ENCODE peak calls at places on chromosomes 1 and 21, in five cellular contexts. One of them, this sample, is unnamed.

GRCh38 chr1:226654046-226654445 is 85.0 kb downstream of the ITPKB start:
- DNase-seq in HFF-Myc: no peak
- DNase-seq in NCI-H774: no peak
- DNase-seq in RKO: no peak
- DNase-seq in AG08396: peak
- DNase-seq in this sample: no peak

GRCh38 chr1:8597455-8597854 is 220.0 kb downstream of the RERE start:
- DNase-seq in NCI-H774: no peak
- DNase-seq in AG08396: peak
- DNase-seq in HFF-Myc: no peak
- DNase-seq in RKO: no peak
- DNase-seq in this sample: no peak

GRCh38 chr1:192225713-192226112 is 67.5 kb downstream of the RGS18 start:
- DNase-seq in RKO: no peak
- DNase-seq in NCI-H774: no peak
- DNase-seq in HFF-Myc: peak
- DNase-seq in AG08396: peak
- DNase-seq in this sample: no peak

GRCh38 chr1:38073926-38074677 is 27.5 kb upstream of the POU3F1 start:
- DNase-seq in AG08396: no peak
- DNase-seq in RKO: no peak
- DNase-seq in NCI-H774: no peak
- DNase-seq in HFF-Myc: no peak
- DNase-seq in this sample: no peak

GRCh38 chr1:41372600-41372993 is 11.4 kb downstream of the FOXO6 start:
- DNase-seq in HFF-Myc: no peak
- DNase-seq in AG08396: no peak
- DNase-seq in RKO: no peak
- DNase-seq in NCI-H774: no peak
- DNase-seq in this sample: no peak

GRCh38 chr1:205545001-205545919 is 40.8 kb downstream of the CDK18 start:
- DNase-seq in AG08396: no peak
- DNase-seq in HFF-Myc: no peak
- DNase-seq in NCI-H774: no peak
- DNase-seq in RKO: no peak
- DNase-seq in this sample: no peak

GRCh38 chr21:42461881-42462877 is 33.8 kb downstream of the RSPH1 start:
- DNase-seq in AG08396: no peak
- DNase-seq in HFF-Myc: no peak
- DNase-seq in RKO: no peak
- DNase-seq in NCI-H774: peak
- DNase-seq in this sample: peak

GRCh38 chr1:43238104-43238503 is 31.7 kb upstream of the TMEM125 start:
- DNase-seq in AG08396: peak
- DNase-seq in NCI-H774: peak
- DNase-seq in RKO: peak
- DNase-seq in HFF-Myc: peak
- DNase-seq in this sample: peak

GRCh38 chr1:153963850-153964331 is 554 bp upstream of the SLC39A1 start:
- DNase-seq in NCI-H774: peak
- DNase-seq in HFF-Myc: no peak
- DNase-seq in AG08396: no peak
- DNase-seq in RKO: peak
- DNase-seq in this sample: no peak

GRCh38 chr1:217953922-217954321 is 322.8 kb downstream of the SPATA17 start:
- DNase-seq in RKO: no peak
- DNase-seq in AG08396: no peak
- DNase-seq in NCI-H774: no peak
- DNase-seq in HFF-Myc: no peak
- DNase-seq in this sample: no peak

GRCh38 chr1:208820600-208821232 is 576.5 kb upstream of the PLXNA2 start:
- DNase-seq in NCI-H774: no peak
- DNase-seq in RKO: no peak
- DNase-seq in AG08396: no peak
- DNase-seq in HFF-Myc: no peak
- DNase-seq in this sample: no peak

GRCh38 chr1:24906760-24907490 is 23.2 kb downstream of the RUNX3 start:
- DNase-seq in HFF-Myc: no peak
- DNase-seq in AG08396: no peak
- DNase-seq in RKO: no peak
- DNase-seq in NCI-H774: no peak
- DNase-seq in this sample: no peak

GRCh38 chr1:218336353-218336752 is 8.8 kb upstream of the TGFB2 start:
- DNase-seq in HFF-Myc: no peak
- DNase-seq in AG08396: peak
- DNase-seq in RKO: no peak
- DNase-seq in NCI-H774: no peak
- DNase-seq in this sample: no peak

GRCh38 chr1:46594068-46594467 is 10.0 kb downstream of the MKNK1 start:
- DNase-seq in AG08396: no peak
- DNase-seq in RKO: no peak
- DNase-seq in NCI-H774: no peak
- DNase-seq in HFF-Myc: no peak
- DNase-seq in this sample: no peak

GRCh38 chr1:209576392-209576791 is 7.1 kb upstream of the CAMK1G start:
- DNase-seq in HFF-Myc: no peak
- DNase-seq in RKO: no peak
- DNase-seq in NCI-H774: no peak
- DNase-seq in AG08396: no peak
- DNase-seq in this sample: no peak

GRCh38 chr1:92747735-92748134 is 37.2 kb downstream of the EVI5 start:
- DNase-seq in RKO: no peak
- DNase-seq in AG08396: peak
- DNase-seq in NCI-H774: no peak
- DNase-seq in HFF-Myc: no peak
- DNase-seq in this sample: no peak

GRCh38 chr1:239184581-239185244 is 201.7 kb upstream of the CHRM3 start:
- DNase-seq in HFF-Myc: no peak
- DNase-seq in AG08396: no peak
- DNase-seq in NCI-H774: no peak
- DNase-seq in RKO: no peak
- DNase-seq in this sample: no peak

GRCh38 chr1:167441222-167441621 is 77.1 kb downstream of the CD247 start:
- DNase-seq in NCI-H774: no peak
- DNase-seq in HFF-Myc: no peak
- DNase-seq in RKO: no peak
- DNase-seq in AG08396: no peak
- DNase-seq in this sample: no peak

GRCh38 chr21:31753949-31754348 is 22.0 kb upstream of the SCAF4 start:
- DNase-seq in NCI-H774: no peak
- DNase-seq in AG08396: no peak
- DNase-seq in HFF-Myc: no peak
- DNase-seq in RKO: no peak
- DNase-seq in this sample: no peak

GRCh38 chr1:8858888-8859706 is 19.4 kb downstream of the ENO1 start:
- DNase-seq in HFF-Myc: peak
- DNase-seq in NCI-H774: no peak
- DNase-seq in RKO: peak
- DNase-seq in AG08396: peak
- DNase-seq in this sample: peak

GRCh38 chr1:245026252-245026651 is 128.5 kb upstream of the KIF26B start:
- DNase-seq in NCI-H774: no peak
- DNase-seq in HFF-Myc: no peak
- DNase-seq in RKO: no peak
- DNase-seq in AG08396: no peak
- DNase-seq in this sample: no peak

GRCh38 chr1:45037456-45037855 is 25.4 kb downstream of the UROD start:
- DNase-seq in HFF-Myc: no peak
- DNase-seq in RKO: no peak
- DNase-seq in AG08396: no peak
- DNase-seq in NCI-H774: no peak
- DNase-seq in this sample: no peak

GRCh38 chr1:19661721-19662228 is 2.9 kb upstream of the HTR6 start:
- DNase-seq in HFF-Myc: no peak
- DNase-seq in RKO: peak
- DNase-seq in AG08396: peak
- DNase-seq in NCI-H774: no peak
- DNase-seq in this sample: peak

GRCh38 chr1:230145505-230145899 is 78.5 kb downstream of the GALNT2 start:
- DNase-seq in RKO: no peak
- DNase-seq in HFF-Myc: no peak
- DNase-seq in AG08396: no peak
- DNase-seq in NCI-H774: no peak
- DNase-seq in this sample: no peak

GRCh38 chr21:35775778-35776515 is 284.4 kb downstream of the SETD4 start:
- DNase-seq in AG08396: no peak
- DNase-seq in NCI-H774: no peak
- DNase-seq in RKO: no peak
- DNase-seq in HFF-Myc: no peak
- DNase-seq in this sample: no peak

GRCh38 chr1:203172184-203173115 is 3.2 kb downstream of the MYBPH start:
- DNase-seq in HFF-Myc: no peak
- DNase-seq in AG08396: peak
- DNase-seq in NCI-H774: no peak
- DNase-seq in RKO: peak
- DNase-seq in this sample: peak

This sample was measured in NCI-H2029.